ENCODE peak calls at places on chromosomes 11 and 22, in nine cellular contexts. F is fibroblast of pulmonary artery, I is WERI-Rb-1, R is lower leg skin, Y is sigmoid colon, T is neural progenitor cell, N is left ventricle myocardium inferior, M is transverse colon, E is psoas muscle. V is an unnamed sample.

GRCh38 chr11:13487661-13488030 is 8.2 kb downstream of the PTH start:
- DNase-seq in R (no peak), M (no peak), F (peak; percentile 21), T (peak; percentile 28), I (no peak), Y (no peak), E (no peak), N (no peak), V (no peak)

GRCh38 chr11:70503878-70504240 is 105.5 kb downstream of the CTTN start:
- DNase-seq in R (no peak), Y (peak; percentile 30), N (peak; percentile 13), F (no peak), I (peak; percentile 71), M (peak; percentile 21), T (no peak), E (peak; percentile 18), V (no peak)

GRCh38 chr22:26162961-26163360 is 6.3 kb upstream of the SEZ6L start:
- DNase-seq in Y (no peak), R (no peak), I (no peak), T (no peak), F (no peak), M (no peak), N (no peak), E (no peak), V (no peak)

GRCh38 chr11:34072831-34073230 is 21.3 kb downstream of the CAPRIN1 start:
- DNase-seq in E (no peak), M (no peak), I (no peak), Y (no peak), R (no peak), F (no peak), N (no peak), T (no peak), V (no peak)

GRCh38 chr11:69088676-69089146 is 40.0 kb downstream of the TPCN2 start:
- DNase-seq in F (peak; percentile 83), I (peak; percentile 80), N (peak; percentile 71), Y (peak; percentile 89), R (peak; percentile 50), E (peak; percentile 72), M (peak; percentile 79), T (peak; percentile 86), V (peak; percentile 37)

GRCh38 chr11:128694618-128695481 is 978 bp downstream of the FLI1 start:
- DNase-seq in I (no peak), F (peak; percentile 49), T (peak; percentile 66), R (no peak), N (no peak), Y (peak; percentile 69), E (peak; percentile 64), M (no peak), V (no peak)

GRCh38 chr11:131824766-131825165 is 454.4 kb downstream of the NTM start:
- DNase-seq in R (peak; percentile 19), I (no peak), Y (no peak), T (no peak), M (no peak), F (peak; percentile 94), E (no peak), N (no peak), V (peak; percentile 19)

GRCh38 chr11:92477686-92478085 is 253.1 kb downstream of the FAT3 start:
- DNase-seq in F (no peak), T (no peak), E (no peak), I (no peak), Y (no peak), M (no peak), R (no peak), N (no peak), V (no peak)

GRCh38 chr22:46378499-46379300 is 43.2 kb downstream of the TRMU start:
- DNase-seq in Y (no peak), I (no peak), N (no peak), M (no peak), E (no peak), F (no peak), R (no peak), T (no peak), V (no peak)

GRCh38 chr22:46376096-46376495 is 40.6 kb downstream of the TRMU start:
- DNase-seq in I (no peak), F (no peak), N (no peak), E (no peak), M (no peak), Y (no peak), T (no peak), R (no peak), V (no peak)

GRCh38 chr22:46374663-46375474 is 39.4 kb downstream of the TRMU start:
- DNase-seq in F (no peak), Y (no peak), E (no peak), N (no peak), R (peak; percentile 53), T (no peak), I (no peak), M (peak; percentile 85), V (no peak)

GRCh38 chr22:46377566-46378498 is 42.3 kb downstream of the TRMU start:
- DNase-seq in T (peak; percentile 96), N (no peak), E (no peak), F (no peak), I (no peak), M (peak; percentile 81), R (no peak), Y (no peak), V (no peak)

GRCh38 chr22:46376908-46377565 is 41.5 kb downstream of the TRMU start:
- DNase-seq in T (no peak), F (no peak), R (no peak), E (no peak), Y (no peak), M (no peak), I (no peak), N (no peak), V (no peak)
- TF ChIP-seq CTCF in T (no peak), F (no peak), R (no peak), E (no peak), Y (no peak), M (no peak), I (no peak), N (no peak), V (no peak)

DNA sequence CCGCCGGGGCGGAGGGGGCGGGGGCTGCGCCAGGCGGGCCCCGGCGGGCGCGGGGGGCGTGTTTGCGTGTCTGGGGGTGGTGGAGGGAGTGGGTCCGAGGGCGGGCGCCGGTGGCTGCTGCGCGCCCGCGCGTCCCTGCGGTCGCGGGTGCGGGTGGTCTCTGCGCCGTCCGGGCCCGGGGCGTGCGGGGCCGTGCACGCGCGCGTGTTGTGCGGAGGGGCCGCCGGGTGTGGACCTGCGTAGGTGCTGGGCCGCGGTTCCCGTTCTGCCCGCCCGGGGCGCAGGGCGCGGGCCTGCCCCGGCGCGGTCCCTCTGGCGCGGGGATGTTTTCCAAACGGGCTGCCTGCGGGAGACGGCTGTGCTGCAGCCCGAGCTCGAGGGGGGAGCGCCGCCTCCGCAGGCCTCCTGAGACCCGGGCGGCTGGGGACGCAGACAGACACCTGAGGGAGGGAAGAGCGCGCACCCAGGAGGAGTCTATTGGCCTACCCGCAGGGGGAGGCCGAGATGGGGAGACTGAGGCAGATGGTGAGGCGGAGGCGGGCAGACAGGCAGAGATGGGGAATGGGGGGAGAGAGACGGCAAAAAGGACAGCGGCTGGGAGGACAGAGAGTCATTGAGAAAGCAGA is 442 bp downstream of the PELI3 start:
- DNase-seq in E (peak; percentile 76), Y (no peak), T (peak; percentile 74), M (peak; percentile 45), R (no peak), I (no peak), F (peak; percentile 38), N (no peak), V (no peak)
- TF ChIP-seq CTCF in E (peak; percentile 35), Y (peak; percentile 6), T (peak; percentile 41), M (peak; percentile 58), R (no peak), I (peak; percentile 35), F (no peak), N (peak; percentile 52), V (peak; percentile 5)

GRCh38 chr11:119341222-119342022 is 739 bp upstream of the C1QTNF5 start:
- DNase-seq in F (no peak), T (no peak), M (no peak), N (no peak), E (no peak), I (no peak), R (no peak), Y (no peak), V (no peak)

GRCh38 chr11:119338318-119338890 is 2.3 kb downstream of the C1QTNF5 start:
- DNase-seq in E (peak; percentile 78), Y (peak; percentile 88), R (no peak), F (peak; percentile 78), I (peak; percentile 82), T (peak; percentile 91), N (peak; percentile 65), M (peak; percentile 76), V (no peak)

GRCh38 chr11:119340335-119341221 is at the start of gene C1QTNF5:
- DNase-seq in Y (peak; percentile 96), I (no peak), R (peak; percentile 79), M (peak; percentile 70), F (peak; percentile 89), T (peak; percentile 66), E (peak; percentile 90), N (peak; percentile 91), V (no peak)

GRCh38 chr11:119338946-119339580 is 1.6 kb downstream of the C1QTNF5 start:
- DNase-seq in E (no peak), I (no peak), F (no peak), R (no peak), N (no peak), M (no peak), Y (no peak), T (no peak), V (no peak)

DNA sequence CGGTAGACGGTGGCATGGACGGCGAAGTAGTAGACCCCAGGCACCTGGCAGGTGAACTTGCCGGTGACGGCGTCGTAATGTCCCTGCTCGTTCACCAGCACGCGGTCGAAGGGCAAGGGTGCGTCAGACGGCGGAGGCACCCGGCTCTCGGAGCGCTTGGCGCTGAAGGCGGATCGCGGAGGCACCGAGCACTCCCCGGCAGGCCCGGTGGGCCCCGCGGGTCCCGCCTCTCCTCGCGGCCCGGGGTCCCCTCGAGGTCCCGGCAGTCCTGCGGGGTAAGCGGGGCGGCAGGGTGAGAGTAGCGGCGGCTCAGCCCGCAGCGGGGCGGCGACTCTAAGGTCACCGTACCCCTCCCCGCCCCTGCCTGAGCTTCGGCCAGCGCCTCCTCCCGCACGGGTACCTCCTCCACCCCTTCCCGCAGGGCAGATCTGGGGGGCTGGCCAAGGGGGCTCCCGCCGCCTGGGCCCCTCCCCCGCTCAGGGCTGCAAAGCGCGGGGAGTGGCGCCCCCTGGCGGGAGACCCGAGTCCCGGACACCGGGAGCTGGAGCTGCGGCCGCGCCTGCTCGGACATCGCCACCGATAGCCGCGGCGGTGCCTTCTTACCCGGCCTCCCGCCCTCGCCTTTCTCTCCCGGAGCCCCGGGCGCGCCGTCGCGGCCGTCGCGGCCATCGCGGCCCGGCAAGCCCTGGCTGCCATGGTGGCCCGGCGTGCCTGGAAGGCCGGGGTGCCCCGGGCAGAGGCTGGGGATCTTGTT is 925 bp downstream of the C1QTNF5 start:
- DNase-seq in E (peak; percentile 88), I (peak; percentile 76), R (no peak), M (peak; percentile 68), N (peak; percentile 81), T (peak; percentile 94), Y (peak; percentile 88), F (peak; percentile 64), V (no peak)
- TF ChIP-seq CTCF in E (peak; percentile 88), I (peak; percentile 89), R (peak; percentile 33), M (peak; percentile 83), N (peak; percentile 96), T (peak; percentile 94), Y (peak; percentile 61), F (peak; percentile 54), V (peak; percentile 69)

DNA sequence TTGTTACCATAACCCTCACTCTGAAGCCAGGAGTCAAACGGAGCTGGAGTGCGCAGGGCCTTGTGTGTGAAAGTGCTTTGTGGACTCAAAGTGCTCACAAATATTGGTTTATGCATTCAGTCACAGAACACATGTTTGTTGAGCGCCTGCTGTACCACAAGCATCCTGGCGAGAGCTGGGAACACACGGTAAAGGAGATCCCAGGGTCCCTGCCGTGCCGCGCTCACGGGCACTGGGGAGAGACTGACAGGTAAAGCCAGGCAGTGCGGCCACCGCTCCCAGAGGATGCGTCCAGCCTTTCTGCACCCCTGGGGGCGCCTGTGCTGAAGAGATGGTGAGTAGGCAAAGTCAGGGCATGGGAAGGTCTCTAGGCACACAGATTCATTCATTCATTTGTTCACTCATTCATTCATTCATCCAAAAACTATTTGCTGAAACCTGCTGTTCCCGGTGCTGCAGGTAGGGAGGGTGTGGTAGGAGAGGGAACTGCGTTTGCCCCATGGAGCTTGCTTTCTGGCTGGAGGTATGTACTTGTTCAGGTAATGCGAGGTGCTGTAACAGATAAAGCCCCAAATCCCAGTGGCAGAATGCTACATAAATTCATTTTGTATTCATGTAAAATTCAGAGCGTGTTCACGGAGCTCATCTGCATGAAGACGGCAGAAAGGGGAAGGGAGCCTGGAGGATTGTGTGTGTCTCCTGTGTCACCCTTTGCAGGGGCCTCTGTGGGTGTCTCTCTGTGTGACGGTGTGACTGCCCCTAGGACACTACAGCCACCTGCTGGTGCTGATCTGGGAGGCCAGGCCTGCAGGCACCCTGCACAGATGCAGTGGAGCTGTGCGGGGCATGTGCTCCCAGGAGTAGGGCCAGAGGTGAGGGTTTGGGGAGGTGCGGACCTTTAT is 167.0 kb upstream of the B3GAT1 start:
- DNase-seq in M (peak; percentile 35), E (no peak), F (no peak), T (no peak), I (peak; percentile 79), R (peak; percentile 11), Y (peak; percentile 36), N (no peak), V (no peak)
- TF ChIP-seq CTCF in M (peak; percentile 27), E (no peak), F (no peak), T (peak; percentile 2), I (peak; percentile 88), R (no peak), Y (peak; percentile 11), N (peak; percentile 22), V (no peak)

V was measured in AG09319.